ENCODE peak calls at places on chromosome 1, in six cellular contexts. One of them, this sample, is unnamed.

GRCh38 chr1:24351918-24352637 is 32.9 kb downstream of the GRHL3 start:
- DNase-seq in AG04450: no peak
- DNase-seq in Calu3: no peak
- DNase-seq in NCI-H2081: no peak
- DNase-seq in A549: no peak
- DNase-seq in kidney tubule cell: peak
- DNase-seq in this sample: peak

GRCh38 chr1:241630005-241630404 is 10.2 kb downstream of the CHML start:
- DNase-seq in AG04450: no peak
- DNase-seq in Calu3: no peak
- DNase-seq in NCI-H2081: no peak
- DNase-seq in A549: no peak
- DNase-seq in kidney tubule cell: no peak
- DNase-seq in this sample: no peak

GRCh38 chr1:26096471-26096870 is 15.2 kb upstream of the PDIK1L start:
- DNase-seq in AG04450: no peak
- DNase-seq in Calu3: no peak
- DNase-seq in NCI-H2081: no peak
- DNase-seq in A549: no peak
- DNase-seq in kidney tubule cell: no peak
- DNase-seq in this sample: no peak

GRCh38 chr1:203369666-203370065 is 18.7 kb upstream of the FMOD start:
- DNase-seq in AG04450: no peak
- DNase-seq in Calu3: no peak
- DNase-seq in NCI-H2081: no peak
- DNase-seq in A549: no peak
- DNase-seq in kidney tubule cell: no peak
- DNase-seq in this sample: no peak

GRCh38 chr1:40301541-40302299 is 15.4 kb downstream of the COL9A2 start:
- DNase-seq in AG04450: no peak
- DNase-seq in Calu3: no peak
- DNase-seq in NCI-H2081: no peak
- DNase-seq in A549: no peak
- DNase-seq in kidney tubule cell: no peak
- DNase-seq in this sample: no peak

GRCh38 chr1:156746716-156747631 is 4.5 kb downstream of the HDGF start:
- DNase-seq in AG04450: peak
- DNase-seq in Calu3: peak
- DNase-seq in NCI-H2081: peak
- DNase-seq in A549: peak
- DNase-seq in kidney tubule cell: peak
- DNase-seq in this sample: peak

GRCh38 chr1:2855206-2856075 is 53.9 kb upstream of the TTC34 start:
- DNase-seq in AG04450: no peak
- DNase-seq in Calu3: no peak
- DNase-seq in NCI-H2081: no peak
- DNase-seq in A549: no peak
- DNase-seq in kidney tubule cell: no peak
- DNase-seq in this sample: no peak

GRCh38 chr1:15957221-15958090 is 18.4 kb downstream of the ZBTB17 start:
- DNase-seq in AG04450: no peak
- DNase-seq in Calu3: no peak
- DNase-seq in NCI-H2081: no peak
- DNase-seq in A549: no peak
- DNase-seq in kidney tubule cell: no peak
- DNase-seq in this sample: no peak